ENCODE peak calls at places on chromosomes 6 and 20, in four cellular contexts. One of them, this sample, is unnamed. For H3K9me3, the result is how much of the 10 kb centered on the place peaks cover.

GRCh38 chr20:59087829-59088433 is 45.3 kb upstream of the PRELID3B start:
- DNase-seq in neuronal stem cell: peak
- DNase-seq in GM23248: peak
- DNase-seq in pancreas: peak
- DNase-seq in this sample: peak

GRCh38 chr20:63425846-63426485 is 46.5 kb downstream of the KCNQ2 start:
- DNase-seq in neuronal stem cell: no peak
- DNase-seq in GM23248: no peak
- DNase-seq in pancreas: no peak
- DNase-seq in this sample: no peak

GRCh38 chr6:76776876-76777275 is 686.4 kb downstream of the HTR1B start:
- DNase-seq in neuronal stem cell: no peak
- DNase-seq in GM23248: no peak
- DNase-seq in pancreas: no peak
- DNase-seq in this sample: no peak

GRCh38 chr6:164124473-164124872 is 710.0 kb downstream of the QKI start:
- DNase-seq in neuronal stem cell: no peak
- DNase-seq in GM23248: no peak
- DNase-seq in pancreas: no peak
- DNase-seq in this sample: no peak

GRCh38 chr20:35120012-35120701 is 27.0 kb downstream of the EDEM2 start:
- DNase-seq in neuronal stem cell: no peak
- DNase-seq in GM23248: peak
- DNase-seq in pancreas: no peak
- DNase-seq in this sample: peak

GRCh38 chr20:61989741-61990140 is 75.9 kb downstream of the TAF4 start:
- DNase-seq in neuronal stem cell: no peak
- DNase-seq in GM23248: no peak
- DNase-seq in pancreas: no peak
- DNase-seq in this sample: no peak

GRCh38 chr6:16199792-16200191 is 38.6 kb upstream of the GMPR start:
- DNase-seq in neuronal stem cell: no peak
- DNase-seq in GM23248: no peak
- DNase-seq in pancreas: no peak
- DNase-seq in this sample: no peak

GRCh38 chr20:25100914-25101313 is 19.0 kb upstream of the VSX1 start:
- DNase-seq in neuronal stem cell: no peak
- DNase-seq in GM23248: no peak
- DNase-seq in pancreas: no peak
- DNase-seq in this sample: no peak

GRCh38 chr20:22770240-22770800 is 185.9 kb upstream of the FOXA2 start:
- DNase-seq in neuronal stem cell: no peak
- DNase-seq in GM23248: no peak
- DNase-seq in pancreas: no peak
- DNase-seq in this sample: no peak

GRCh38 chr20:19497064-19497463 is 261.0 kb upstream of the RIN2 start:
- DNase-seq in neuronal stem cell: no peak
- DNase-seq in GM23248: peak
- DNase-seq in pancreas: no peak
- DNase-seq in this sample: no peak

GRCh38 chr20:1277529-1278322 is 11.6 kb downstream of the SNPH start:
- DNase-seq in neuronal stem cell: no peak
- DNase-seq in GM23248: no peak
- DNase-seq in pancreas: no peak
- DNase-seq in this sample: no peak

GRCh38 chr6:55669133-55669532 is 90.1 kb upstream of the HMGCLL1 start:
- DNase-seq in neuronal stem cell: no peak
- DNase-seq in GM23248: no peak
- DNase-seq in pancreas: no peak
- DNase-seq in this sample: no peak

GRCh38 chr6:152981989-152982767 is 663 bp downstream of the FBXO5 start:
- DNase-seq in neuronal stem cell: no peak
- DNase-seq in GM23248: no peak
- DNase-seq in pancreas: peak
- DNase-seq in this sample: peak

GRCh38 chr6:90227165-90227564 is 69.5 kb downstream of the BACH2 start:
- DNase-seq in neuronal stem cell: peak
- DNase-seq in GM23248: no peak
- DNase-seq in pancreas: no peak
- DNase-seq in this sample: no peak

GRCh38 chr20:24199493-24199892 is 210.9 kb upstream of the GGTLC1 start:
- DNase-seq in neuronal stem cell: peak
- DNase-seq in GM23248: no peak
- DNase-seq in pancreas: no peak
- DNase-seq in this sample: no peak

GRCh38 chr20:48846516-48847492 is 19.0 kb upstream of the PREX1 start:
- DNase-seq in neuronal stem cell: no peak
- DNase-seq in GM23248: no peak
- DNase-seq in pancreas: no peak
- DNase-seq in this sample: peak

GRCh38 chr6:142569676-142570075 is 267.9 kb downstream of the ADGRG6 start:
- DNase-seq in neuronal stem cell: no peak
- DNase-seq in GM23248: peak
- DNase-seq in pancreas: no peak
- DNase-seq in this sample: no peak

GRCh38 chr6:41674231-41675000 is 36.1 kb downstream of the MDFI start:
- DNase-seq in neuronal stem cell: no peak
- DNase-seq in GM23248: no peak
- DNase-seq in pancreas: no peak
- DNase-seq in this sample: no peak

GRCh38 chr6:150967381-150967780 is 101.9 kb downstream of the MTHFD1L start:
- DNase-seq in neuronal stem cell: no peak
- DNase-seq in GM23248: no peak
- DNase-seq in pancreas: no peak
- DNase-seq in this sample: no peak

GRCh38 chr6:165846123-165846966 is 183.3 kb upstream of the PDE10A start:
- DNase-seq in neuronal stem cell: no peak
- DNase-seq in GM23248: peak
- DNase-seq in pancreas: no peak
- DNase-seq in this sample: peak

GRCh38 chr20:16801919-16802651 is 53.9 kb downstream of the OTOR start:
- DNase-seq in neuronal stem cell: peak
- DNase-seq in GM23248: peak
- DNase-seq in pancreas: peak
- DNase-seq in this sample: peak

GRCh38 chr20:48181536-48181935 is 396.3 kb upstream of the SULF2 start:
- DNase-seq in neuronal stem cell: no peak
- DNase-seq in GM23248: no peak
- DNase-seq in pancreas: no peak
- DNase-seq in this sample: no peak

GRCh38 chr20:47276251-47276650 is 80.2 kb downstream of the ZMYND8 start:
- DNase-seq in neuronal stem cell: no peak
- DNase-seq in GM23248: no peak
- DNase-seq in pancreas: no peak
- DNase-seq in this sample: no peak

GRCh38 chr20:58160451-58161051 is 67.9 kb downstream of the ANKRD60 start:
- DNase-seq in neuronal stem cell: no peak
- DNase-seq in GM23248: peak
- DNase-seq in pancreas: no peak
- DNase-seq in this sample: no peak

GRCh38 chr20:34544109-34544793 is 14.3 kb upstream of the MAP1LC3A start:
- DNase-seq in neuronal stem cell: no peak
- DNase-seq in GM23248: no peak
- DNase-seq in pancreas: no peak
- DNase-seq in this sample: no peak

GRCh38 chr6:14711704-14712397 is 534.0 kb upstream of the JARID2 start:
- DNase-seq in neuronal stem cell: no peak
- DNase-seq in GM23248: no peak
- DNase-seq in pancreas: no peak
- DNase-seq in this sample: no peak

GRCh38 chr6:136611133-136611532 is 60.9 kb upstream of the MAP7 start:
- DNase-seq in neuronal stem cell: no peak
- DNase-seq in GM23248: no peak
- DNase-seq in pancreas: no peak
- DNase-seq in this sample: no peak

GRCh38 chr20:16493486-16493885 is 79.8 kb downstream of the KIF16B start:
- DNase-seq in neuronal stem cell: no peak
- DNase-seq in GM23248: no peak
- DNase-seq in pancreas: no peak
- DNase-seq in this sample: no peak

GRCh38 chr6:36848658-36849441 is 9.6 kb upstream of the CPNE5 start:
- DNase-seq in neuronal stem cell: peak
- DNase-seq in GM23248: peak
- DNase-seq in pancreas: peak
- DNase-seq in this sample: no peak

GRCh38 chr6:98335594-98335993 is 498.8 kb upstream of the POU3F2 start:
- DNase-seq in neuronal stem cell: no peak
- DNase-seq in GM23248: no peak
- DNase-seq in pancreas: no peak
- DNase-seq in this sample: no peak

GRCh38 chr6:125718109-125718508 is 31.3 kb upstream of the HEY2 start:
- DNase-seq in neuronal stem cell: no peak
- DNase-seq in GM23248: no peak
- DNase-seq in pancreas: no peak
- DNase-seq in this sample: no peak

GRCh38 chr6:32073613-32074012 is 35.4 kb downstream of the CYP21A2 start:
- DNase-seq in neuronal stem cell: no peak
- DNase-seq in GM23248: no peak
- DNase-seq in pancreas: no peak
- DNase-seq in this sample: no peak
- H3K4me3 ChIP-seq in neuronal stem cell: no peak
- H3K4me3 ChIP-seq in GM23248: no peak
- H3K4me3 ChIP-seq in pancreas: no peak
- H3K4me3 ChIP-seq in this sample: no peak

GRCh38 chr6:100466410-100467143 is 1.9 kb upstream of the SIM1 start:
- DNase-seq in neuronal stem cell: no peak
- DNase-seq in GM23248: no peak
- DNase-seq in pancreas: no peak
- DNase-seq in this sample: no peak
- H3K9me3 ChIP-seq in neuronal stem cell: under half
- H3K9me3 ChIP-seq in GM23248: under half
- H3K9me3 ChIP-seq in pancreas: under half
- H3K9me3 ChIP-seq in this sample: under half

GRCh38 chr6:24931752-24932691 is 3.7 kb downstream of the RIPOR2 start:
- DNase-seq in neuronal stem cell: no peak
- DNase-seq in GM23248: peak
- DNase-seq in pancreas: no peak
- DNase-seq in this sample: no peak

GRCh38 chr6:24932832-24933231 is 2.9 kb downstream of the RIPOR2 start:
- DNase-seq in neuronal stem cell: no peak
- DNase-seq in GM23248: no peak
- DNase-seq in pancreas: no peak
- DNase-seq in this sample: no peak

GRCh38 chr6:24933868-24934401 is 1.8 kb downstream of the RIPOR2 start:
- DNase-seq in neuronal stem cell: no peak
- DNase-seq in GM23248: peak
- DNase-seq in pancreas: no peak
- DNase-seq in this sample: no peak

GRCh38 chr6:24931296-24931695 is 4.5 kb downstream of the RIPOR2 start:
- DNase-seq in neuronal stem cell: no peak
- DNase-seq in GM23248: peak
- DNase-seq in pancreas: no peak
- DNase-seq in this sample: no peak

DNA sequence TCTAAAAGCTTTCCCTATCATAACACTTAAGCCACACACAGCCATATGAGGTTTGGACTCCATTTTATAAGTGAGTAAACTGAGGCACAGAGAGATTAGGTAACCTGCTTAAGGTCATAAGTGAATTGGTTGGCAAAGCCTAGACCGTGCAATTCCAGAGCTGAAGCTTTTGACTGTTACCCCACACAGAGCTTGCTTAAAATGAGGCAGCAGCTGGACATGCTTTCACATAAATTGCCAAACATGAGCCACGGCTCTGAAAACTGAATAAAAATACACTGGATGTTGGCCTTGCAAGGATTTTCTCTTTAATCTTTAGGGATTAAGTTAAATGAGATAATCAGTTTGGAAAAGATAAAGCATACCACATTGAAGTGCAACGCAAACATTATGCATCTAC is 2.5 kb downstream of the RIPOR2 start:
- DNase-seq in neuronal stem cell: no peak
- DNase-seq in GM23248: no peak
- DNase-seq in pancreas: no peak
- DNase-seq in this sample: no peak
- H3K4me3 ChIP-seq in neuronal stem cell: no peak
- H3K4me3 ChIP-seq in GM23248: no peak
- H3K4me3 ChIP-seq in pancreas: peak
- H3K4me3 ChIP-seq in this sample: no peak

GRCh38 chr20:38170219-38170902 is 5.3 kb upstream of the TGM2 start:
- DNase-seq in neuronal stem cell: no peak
- DNase-seq in GM23248: no peak
- DNase-seq in pancreas: no peak
- DNase-seq in this sample: no peak

GRCh38 chr20:38167466-38167850 is 2.4 kb upstream of the TGM2 start:
- DNase-seq in neuronal stem cell: no peak
- DNase-seq in GM23248: no peak
- DNase-seq in pancreas: no peak
- DNase-seq in this sample: no peak

GRCh38 chr20:38167851-38168760 is 3.0 kb upstream of the TGM2 start:
- DNase-seq in neuronal stem cell: no peak
- DNase-seq in GM23248: peak
- DNase-seq in pancreas: no peak
- DNase-seq in this sample: peak

GRCh38 chr20:38169636-38170035 is 4.6 kb upstream of the TGM2 start:
- DNase-seq in neuronal stem cell: no peak
- DNase-seq in GM23248: no peak
- DNase-seq in pancreas: no peak
- DNase-seq in this sample: no peak

DNA sequence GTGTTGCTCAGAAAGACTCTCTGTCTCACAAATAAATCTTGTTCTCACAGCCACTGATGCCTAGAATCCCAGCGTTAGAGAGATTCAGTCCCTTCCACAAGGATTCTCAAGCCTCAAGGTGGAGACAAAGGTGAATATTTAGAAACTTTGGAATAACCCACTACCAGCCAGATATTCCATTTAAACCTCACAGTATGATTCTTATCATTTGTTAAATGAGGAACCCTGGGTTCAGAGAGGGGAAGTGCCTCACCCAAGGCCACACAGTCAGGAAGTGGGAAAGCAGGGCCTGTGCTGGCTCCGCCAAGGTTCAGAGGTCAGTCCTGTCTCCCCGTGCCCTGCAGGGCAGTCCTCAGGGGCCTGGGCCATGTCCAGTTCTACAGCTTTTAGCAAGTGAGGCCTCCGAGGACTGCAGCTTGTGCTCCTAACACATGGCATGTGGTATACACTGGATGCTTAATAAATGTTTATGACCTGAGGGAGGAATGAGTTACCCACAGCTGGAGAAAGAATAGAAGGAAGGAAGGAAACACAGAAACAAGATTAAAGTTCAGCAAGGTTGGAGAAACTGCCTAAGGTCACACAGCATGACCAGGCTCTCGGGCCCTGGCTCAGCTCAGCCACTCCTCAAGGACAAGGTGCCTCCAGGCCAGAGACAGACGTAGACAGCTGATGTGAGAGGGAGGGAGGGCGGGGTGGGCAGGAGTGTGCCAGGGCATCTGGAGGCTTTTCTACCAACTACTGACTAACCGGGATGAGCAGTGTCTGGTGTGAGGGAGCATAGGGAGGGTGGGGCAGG is 3.9 kb upstream of the TGM2 start:
- DNase-seq in neuronal stem cell: no peak
- DNase-seq in GM23248: peak
- DNase-seq in pancreas: no peak
- DNase-seq in this sample: peak
- H3K9me3 ChIP-seq in neuronal stem cell: under half
- H3K9me3 ChIP-seq in GM23248: under half
- H3K9me3 ChIP-seq in pancreas: under half
- H3K9me3 ChIP-seq in this sample: under half

GRCh38 chr6:26323525-26324294 is 41.3 kb upstream of the BTN3A2 start:
- DNase-seq in neuronal stem cell: no peak
- DNase-seq in GM23248: no peak
- DNase-seq in pancreas: no peak
- DNase-seq in this sample: no peak
- H3K4me3 ChIP-seq in neuronal stem cell: no peak
- H3K4me3 ChIP-seq in GM23248: no peak
- H3K4me3 ChIP-seq in pancreas: no peak
- H3K4me3 ChIP-seq in this sample: no peak

This sample was measured in MG63.